ENCODE peak calls at places on chromosomes 11 and 22, in six cellular contexts. D is WTC11; E is fibroblast of pulmonary artery; B is MM.1S; O is prostate gland; X is CD4-positive, alpha-beta T cell. M is an unnamed sample.
A peak's percentile ranks its signal among the peaks of the same experiment; 100 is the strongest.

GRCh38 chr11:66231561-66231960 is 36.9 kb upstream of the RAB1B start:
- DNase-seq in D (no peak), E (no peak), B (no peak), O (no peak), X (no peak), M (no peak)

GRCh38 chr11:130369141-130369691 is 54.5 kb upstream of the ZBTB44 start:
- DNase-seq in D (no peak), E (no peak), B (no peak), O (no peak), X (no peak), M (no peak)

GRCh38 chr11:9765320-9766101 is 101.6 kb downstream of the SWAP70 start:
- DNase-seq in D (peak; percentile 61), E (peak; percentile 93), B (no peak), O (no peak), X (no peak), M (peak; percentile 37)

GRCh38 chr11:19437760-19438159 is 197.0 kb upstream of the E2F8 start:
- DNase-seq in D (no peak), E (peak; percentile 80), B (no peak), O (no peak), X (no peak), M (peak; percentile 47)

GRCh38 chr11:16806791-16807190 is 68.3 kb downstream of the C11orf58 start:
- DNase-seq in D (no peak), E (no peak), B (no peak), O (peak; percentile 28), X (no peak), M (no peak)

GRCh38 chr11:87870081-87870480 is 305.2 kb downstream of the RAB38 start:
- DNase-seq in D (no peak), E (peak; percentile 2), B (no peak), O (no peak), X (no peak), M (no peak)

GRCh38 chr11:67700141-67700540 is 25.7 kb upstream of the ALDH3B2 start:
- DNase-seq in D (peak; percentile 38), E (no peak), B (no peak), O (no peak), X (no peak), M (no peak)

GRCh38 chr11:126205359-126205758 is 6.1 kb downstream of the RPUSD4 start:
- DNase-seq in D (no peak), E (no peak), B (no peak), O (no peak), X (no peak), M (no peak)

GRCh38 chr22:48167238-48167637 is 1404.8 kb downstream of the TBC1D22A start:
- DNase-seq in D (no peak), E (no peak), B (no peak), O (no peak), X (no peak), M (no peak)

GRCh38 chr11:19160839-19161238 is 40.9 kb downstream of the CSRP3 start:
- DNase-seq in D (no peak), E (peak; percentile 7), B (no peak), O (no peak), X (no peak), M (no peak)

GRCh38 chr11:28049338-28050216 is 58.4 kb downstream of the KIF18A start:
- DNase-seq in D (no peak), E (peak; percentile 32), B (no peak), O (no peak), X (no peak), M (peak; percentile 45)

GRCh38 chr11:9716275-9717039 is 52.6 kb downstream of the SWAP70 start:
- DNase-seq in D (no peak), E (peak; percentile 95), B (peak; percentile 24), O (no peak), X (no peak), M (peak; percentile 49)

DNA sequence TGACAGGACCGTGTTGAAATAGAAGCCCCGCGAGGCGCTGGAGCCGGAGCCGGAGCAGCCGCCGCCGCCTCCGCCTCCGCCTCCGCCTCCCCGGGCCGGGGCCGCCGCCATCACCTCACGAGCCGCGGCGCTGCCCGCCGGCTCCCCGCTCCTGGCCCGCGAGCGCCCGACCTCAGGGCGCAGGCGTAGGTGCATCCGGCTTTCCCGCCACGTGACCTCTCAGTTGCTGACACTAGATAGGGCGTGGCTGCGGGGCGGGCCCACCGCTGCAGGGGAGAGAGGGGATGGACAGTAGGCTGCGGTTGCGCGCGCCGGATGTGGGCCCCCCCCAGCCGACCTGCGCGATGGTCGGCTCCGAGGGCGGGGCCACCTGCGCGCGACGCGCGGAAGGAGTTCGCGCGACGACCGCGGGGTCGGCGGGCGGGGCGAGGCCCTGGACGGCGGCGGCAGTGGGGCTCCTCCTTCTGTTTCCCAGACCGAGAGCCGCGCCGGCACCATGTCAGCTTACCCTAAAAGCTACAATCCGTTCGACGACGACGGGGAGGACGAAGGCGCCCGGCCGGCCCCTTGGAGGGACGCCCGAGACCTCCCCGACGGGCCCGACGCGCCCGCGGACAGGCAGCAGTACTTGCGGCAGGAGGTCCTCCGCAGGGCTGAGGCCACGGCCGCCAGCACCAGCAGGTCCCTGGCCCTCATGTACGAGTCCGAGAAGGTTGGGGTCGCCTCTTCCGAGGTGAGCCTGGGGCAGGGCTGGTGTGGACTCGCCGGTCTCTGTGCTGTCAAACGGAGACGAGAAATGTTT is at the start of the genes PI4KA and SNAP29:
- DNase-seq in D (peak; percentile 98), E (peak; percentile 98), B (peak; percentile 99), O (peak; percentile 98), X (peak; percentile 98), M (peak; percentile 98)
- TF ChIP-seq CTCF in D (no peak), E (no peak), B (no peak), O (no peak), X (peak; percentile 11), M (no peak)

GRCh38 chr11:17986711-17987220 is 26.1 kb downstream of the SERGEF start:
- DNase-seq in D (no peak), E (peak; percentile 7), B (no peak), O (no peak), X (no peak), M (no peak)
- TF ChIP-seq CTCF in D (no peak), E (peak; percentile 37), B (no peak), O (no peak), X (no peak), M (peak; percentile 71)

GRCh38 chr22:26318975-26319374 is 110.1 kb upstream of the ASPHD2 start:
- DNase-seq in D (no peak), E (peak; percentile 19), B (no peak), O (no peak), X (no peak), M (peak; percentile 68)
- TF ChIP-seq CTCF in D (no peak), E (peak; percentile 27), B (no peak), O (no peak), X (no peak), M (peak; percentile 71)

DNA sequence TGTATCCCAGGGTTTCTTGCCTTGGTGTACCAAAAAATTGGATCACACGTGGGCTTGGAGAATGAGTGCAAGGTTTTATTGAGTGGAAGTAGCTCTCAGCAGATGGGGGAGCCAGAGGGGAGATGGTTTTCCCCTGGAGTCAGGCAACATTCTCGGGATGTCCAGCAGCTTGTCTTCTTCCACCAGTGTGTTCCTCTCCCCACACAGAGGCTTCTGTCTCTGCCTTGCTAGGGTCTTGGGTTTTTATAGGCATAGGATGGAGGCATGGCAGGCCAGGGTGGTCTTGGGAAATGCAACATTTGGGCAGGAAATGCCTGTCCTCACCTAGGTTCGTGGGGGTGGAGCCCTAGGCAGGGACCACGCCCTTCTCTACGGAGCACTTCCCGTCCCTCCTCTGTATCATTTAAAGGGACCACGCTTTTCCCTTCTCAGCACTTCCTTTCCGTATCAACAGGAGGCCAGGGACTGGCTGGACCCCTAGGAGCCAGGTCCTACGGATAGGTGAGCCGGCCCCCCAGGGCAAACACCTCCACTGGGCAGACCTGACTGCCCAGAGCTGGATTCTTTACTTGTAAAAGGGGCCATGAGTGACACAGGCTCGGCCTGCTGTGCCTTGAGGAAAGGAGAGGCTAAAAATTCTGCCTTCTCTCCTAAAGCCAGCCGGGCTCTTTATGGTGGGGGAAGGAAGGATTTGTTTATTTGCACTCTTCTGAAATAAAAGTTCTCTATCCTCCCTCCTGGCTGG is 55.3 kb upstream of the CCDC188 start:
- DNase-seq in D (no peak), E (peak; percentile 75), B (peak; percentile 53), O (peak; percentile 46), X (peak; percentile 63), M (peak; percentile 34)
- TF ChIP-seq CTCF in D (no peak), E (peak; percentile 2), B (no peak), O (no peak), X (no peak), M (no peak)

GRCh38 chr22:39511226-39511625 is 9.1 kb upstream of the ATF4 start:
- DNase-seq in D (no peak), E (no peak), B (no peak), O (no peak), X (no peak), M (no peak)

GRCh38 chr22:39512026-39512425 is 8.3 kb upstream of the ATF4 start:
- DNase-seq in D (no peak), E (no peak), B (no peak), O (no peak), X (no peak), M (no peak)

GRCh38 chr22:39510529-39511149 is 8.5 kb downstream of the MIEF1 start:
- DNase-seq in D (no peak), E (no peak), B (no peak), O (no peak), X (no peak), M (no peak)

GRCh38 chr22:39504071-39504470 is 2.0 kb downstream of the MIEF1 start:
- DNase-seq in D (no peak), E (no peak), B (no peak), O (no peak), X (no peak), M (no peak)

GRCh38 chr22:39508393-39508792 is 6.3 kb downstream of the MIEF1 start:
- DNase-seq in D (no peak), E (no peak), B (no peak), O (no peak), X (no peak), M (no peak)
- TF ChIP-seq CTCF in D (no peak), E (no peak), B (no peak), O (no peak), X (no peak), M (no peak)

DNA sequence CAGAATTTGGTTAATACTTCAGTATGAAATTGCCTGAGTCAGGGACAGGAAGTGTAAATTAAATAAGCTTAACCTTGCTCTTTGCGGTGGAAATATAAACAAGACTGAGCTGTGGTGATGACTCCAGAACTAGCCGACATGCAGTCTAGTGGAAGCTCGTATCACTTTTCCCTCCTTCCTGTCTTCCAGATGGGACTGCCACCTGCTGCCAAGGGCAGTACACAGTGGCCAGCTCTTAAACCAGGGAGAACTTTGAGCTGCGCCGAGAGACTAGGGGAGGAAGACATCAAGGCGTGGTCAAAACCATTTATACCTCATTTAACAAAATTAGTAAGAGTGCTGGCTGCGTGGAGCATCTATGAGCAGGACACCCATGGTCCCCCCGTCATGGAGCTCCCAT is 31.3 kb upstream of the CTTN start:
- DNase-seq in D (no peak), E (no peak), B (no peak), O (no peak), X (no peak), M (no peak)
- TF ChIP-seq CTCF in D (no peak), E (no peak), B (no peak), O (no peak), X (no peak), M (no peak)

GRCh38 chr11:11171285-11171684 is 181.8 kb downstream of the CSNK2A3 start:
- DNase-seq in D (no peak), E (no peak), B (no peak), O (no peak), X (no peak), M (peak; percentile 11)
- TF ChIP-seq CTCF in D (no peak), E (no peak), B (no peak), O (no peak), X (no peak), M (no peak)